ENCODE peak calls at places on chromosomes 3 and 15, in six cellular contexts. X, C, K, G, I and A are unnamed samples.

GRCh38 chr3:14771593-14772497 is 46.9 kb upstream of the FGD5 start:
- DNase-seq in X (no peak), C (no peak), K (no peak), G (no peak), I (no peak), A (peak)

GRCh38 chr3:29203846-29204245 is 77.0 kb upstream of the RBMS3 start:
- DNase-seq in X (no peak), C (no peak), K (no peak), G (no peak), I (no peak), A (no peak)

GRCh38 chr15:35555244-35555643 is 9.3 kb upstream of the DPH6 start:
- DNase-seq in X (no peak), C (no peak), K (no peak), G (no peak), I (no peak), A (no peak)

GRCh38 chr3:153400641-153401040 is 238.6 kb downstream of the RAP2B start:
- DNase-seq in X (no peak), C (no peak), K (no peak), G (no peak), I (no peak), A (no peak)

GRCh38 chr3:126895178-126896066 is 87.5 kb upstream of the PLXNA1 start:
- DNase-seq in X (no peak), C (no peak), K (peak), G (peak), I (no peak), A (no peak)

GRCh38 chr3:7285502-7285901 is 424.6 kb downstream of the GRM7 start:
- DNase-seq in X (no peak), C (peak), K (no peak), G (no peak), I (no peak), A (no peak)

GRCh38 chr3:156483961-156484787 is 70.7 kb downstream of the SSR3 start:
- DNase-seq in X (peak), C (peak), K (no peak), G (no peak), I (no peak), A (peak)

GRCh38 chr15:93052090-93052892 is 36.7 kb downstream of the RGMA start:
- DNase-seq in X (no peak), C (no peak), K (no peak), G (no peak), I (no peak), A (no peak)

GRCh38 chr3:82133070-82133606 is 371.7 kb upstream of the GBE1 start:
- DNase-seq in X (peak), C (peak), K (peak), G (peak), I (peak), A (peak)

GRCh38 chr3:56999547-56999946 is 60.9 kb upstream of the SPATA12 start:
- DNase-seq in X (no peak), C (no peak), K (no peak), G (no peak), I (no peak), A (no peak)

GRCh38 chr3:56997675-56998074 is 62.8 kb upstream of the SPATA12 start:
- DNase-seq in X (no peak), C (no peak), K (no peak), G (no peak), I (no peak), A (no peak)

GRCh38 chr3:57000012-57000411 is 60.5 kb upstream of the SPATA12 start:
- DNase-seq in X (no peak), C (no peak), K (no peak), G (no peak), I (no peak), A (no peak)

GRCh38 chr3:57001356-57001755 is 59.1 kb upstream of the SPATA12 start:
- DNase-seq in X (no peak), C (no peak), K (no peak), G (no peak), I (no peak), A (no peak)

GRCh38 chr3:56998081-56998529 is 62.4 kb upstream of the SPATA12 start:
- DNase-seq in X (no peak), C (no peak), K (no peak), G (no peak), I (no peak), A (no peak)
- H3K27ac ChIP-seq in X (no peak), C (no peak), K (peak), G (no peak), I (no peak), A (no peak)

GRCh38 chr3:124770341-124771082 is 40.3 kb downstream of the UMPS start:
- DNase-seq in X (no peak), C (no peak), K (no peak), G (peak), I (peak), A (no peak)

GRCh38 chr3:124773351-124774304 is 43.4 kb downstream of the UMPS start:
- DNase-seq in X (no peak), C (no peak), K (no peak), G (peak), I (peak), A (no peak)

GRCh38 chr3:124771083-124771445 is 40.8 kb downstream of the UMPS start:
- DNase-seq in X (no peak), C (no peak), K (no peak), G (peak), I (no peak), A (no peak)

GRCh38 chr3:124774305-124774673 is 44.0 kb downstream of the UMPS start:
- DNase-seq in X (no peak), C (no peak), K (no peak), G (peak), I (peak), A (peak)

DNA sequence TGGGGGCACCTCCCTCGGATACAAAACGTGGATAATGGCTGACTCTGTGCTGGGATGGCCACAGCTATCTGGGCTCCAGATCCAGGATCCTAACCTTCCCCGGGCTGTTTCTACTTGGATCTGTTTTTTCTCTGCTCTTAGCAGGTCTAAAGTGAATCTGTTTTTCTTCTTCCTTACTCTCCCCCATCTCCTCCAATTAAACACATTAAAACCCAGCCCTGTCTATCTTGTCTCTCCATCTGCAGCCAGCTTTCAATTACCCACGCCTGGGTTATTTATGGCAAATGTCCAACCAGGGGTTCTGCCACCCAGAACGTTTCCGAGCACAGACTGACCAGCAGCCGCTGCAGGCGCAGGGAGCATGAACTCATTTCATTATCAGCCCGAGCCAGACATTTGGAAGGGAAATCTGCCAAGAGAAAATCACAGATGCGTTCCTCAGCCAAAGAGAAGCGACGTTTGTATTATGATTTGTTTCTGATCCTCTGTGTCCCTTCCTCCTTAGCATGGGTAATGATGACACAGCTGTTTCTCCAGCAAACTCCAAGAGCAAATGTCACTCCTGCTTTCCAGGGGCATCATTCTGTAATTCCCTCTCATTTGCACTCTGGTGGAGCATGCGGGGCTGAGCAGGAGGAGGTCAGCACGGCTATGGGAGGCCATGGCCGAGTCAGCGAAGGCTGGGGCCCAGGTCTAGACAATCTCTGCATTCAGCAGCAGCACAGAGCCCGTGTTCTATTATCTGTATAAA is 42.0 kb downstream of the UMPS start:
- DNase-seq in X (no peak), C (no peak), K (no peak), G (peak), I (no peak), A (peak)
- H3K27ac ChIP-seq in X (no peak), C (no peak), K (peak), G (peak), I (peak), A (peak)

DNA sequence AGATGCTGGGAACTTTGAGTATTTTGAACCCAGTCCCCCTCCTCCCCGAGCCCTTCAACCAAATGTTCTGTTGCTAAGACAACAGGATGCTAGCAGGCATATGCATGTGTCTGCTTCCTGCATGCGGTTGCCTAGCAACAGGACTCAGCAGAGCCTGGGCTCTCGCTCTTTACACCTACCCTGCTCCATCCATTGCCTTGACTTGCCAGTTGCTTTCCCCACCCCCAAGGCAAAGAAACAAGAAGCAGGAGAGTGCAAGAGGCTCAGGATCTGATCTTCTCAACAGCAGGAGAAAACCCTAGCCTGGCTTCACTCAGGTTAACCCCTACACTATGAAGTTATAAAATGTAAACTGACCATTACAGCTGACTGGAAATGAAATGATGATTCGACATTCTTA is 393.0 kb downstream of the IGSF11 start:
- DNase-seq in X (no peak), C (no peak), K (no peak), G (no peak), I (no peak), A (no peak)
- H3K27ac ChIP-seq in X (no peak), C (no peak), K (no peak), G (no peak), I (no peak), A (no peak)

GRCh38 chr3:129185774-129186173 is 2.1 kb upstream of the CNBP start:
- DNase-seq in X (no peak), C (no peak), K (no peak), G (no peak), I (no peak), A (no peak)
- H3K27ac ChIP-seq in X (no peak), C (no peak), K (no peak), G (no peak), I (no peak), A (no peak)

GRCh38 chr15:70435872-70436271 is 327.5 kb downstream of the UACA start:
- DNase-seq in X (no peak), C (no peak), K (no peak), G (no peak), I (no peak), A (no peak)
- H3K27ac ChIP-seq in X (no peak), C (no peak), K (no peak), G (no peak), I (no peak), A (no peak)

GRCh38 chr3:155241559-155241958 is 51.9 kb downstream of the STRIT1 start:
- DNase-seq in X (no peak), C (no peak), K (no peak), G (no peak), I (no peak), A (no peak)
- H3K27ac ChIP-seq in X (no peak), C (no peak), K (no peak), G (no peak), I (no peak), A (no peak)

DNA sequence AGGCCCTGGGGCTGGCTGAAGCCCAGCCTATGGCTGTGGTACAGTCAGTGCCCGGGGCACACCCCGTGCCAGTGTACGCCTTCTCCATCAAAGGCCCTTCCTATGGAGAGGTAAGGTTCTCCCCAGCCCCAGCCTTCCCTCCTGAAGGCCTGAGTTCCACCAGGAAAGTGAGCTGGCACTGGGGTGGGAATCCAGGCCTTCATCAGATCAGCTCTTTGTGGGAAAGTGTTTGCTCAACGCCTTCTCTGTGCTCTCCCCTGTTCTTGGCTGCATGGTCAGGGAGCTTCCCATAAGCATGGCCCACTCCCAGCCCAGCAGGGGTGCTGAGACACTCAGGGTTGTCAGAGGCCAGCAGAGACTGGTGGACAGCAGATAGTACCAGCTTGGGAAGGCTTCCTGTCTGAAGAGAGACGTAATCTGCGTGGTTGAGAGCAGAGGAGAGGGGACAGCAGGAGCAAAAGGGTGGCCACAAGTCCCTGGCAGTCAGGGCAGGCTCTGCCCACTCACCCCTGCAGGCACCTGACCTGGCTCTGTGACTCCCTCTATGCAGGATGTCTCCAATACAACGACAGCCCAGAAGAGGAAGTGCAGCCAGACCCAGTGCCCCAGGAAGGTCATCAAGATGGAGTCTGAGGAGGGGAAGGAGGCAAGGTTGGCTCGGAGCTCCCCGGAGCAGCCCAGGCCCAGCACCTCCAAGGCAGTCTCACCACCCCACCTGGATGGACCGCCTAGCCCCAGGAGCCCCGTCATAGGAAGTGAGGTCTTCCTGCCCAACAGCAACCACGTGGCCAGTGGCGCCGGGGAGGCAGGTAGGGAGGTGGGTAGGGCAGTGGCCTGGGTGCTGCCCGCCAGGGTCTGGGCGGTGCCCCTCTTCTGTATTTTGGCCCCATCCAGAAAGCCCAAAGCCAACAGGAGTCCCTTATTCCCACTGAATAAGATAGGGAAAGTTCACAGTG is 38.4 kb downstream of the PML start:
- DNase-seq in X (no peak), C (no peak), K (no peak), G (no peak), I (no peak), A (no peak)
- H3K27ac ChIP-seq in X (no peak), C (no peak), K (no peak), G (no peak), I (no peak), A (no peak)

GRCh38 chr3:71243230-71243629 is 340.3 kb downstream of the FOXP1 start:
- DNase-seq in X (no peak), C (no peak), K (no peak), G (no peak), I (no peak), A (no peak)
- H3K27ac ChIP-seq in X (no peak), C (no peak), K (no peak), G (peak), I (peak), A (no peak)